ENCODE peak calls at places on chromosomes 5 and 9, in four cellular contexts. X is astrocyte of the cerebellum; Y is stimulated activated CD8-positive, alpha-beta memory T cell treated with anti-CD3 and anti-CD28 coated beads, Interleukin-2, amount 100 ng/mL, for 48 hours; N is NCI-H2029. F is an unnamed sample.

GRCh38 chr5:76831108-76831447 is 12.2 kb downstream of the F2RL1 start:
- DNase-seq in X (peak), Y (no peak), N (no peak), F (no peak)

GRCh38 chr9:136538599-136539426 is 7.0 kb downstream of the NOTCH1 start:
- DNase-seq in X (no peak), Y (peak), N (no peak), F (no peak)

GRCh38 chr5:176162206-176162605 is 76.0 kb upstream of the SIMC1 start:
- DNase-seq in X (no peak), Y (no peak), N (no peak), F (no peak)

GRCh38 chr5:24633705-24634325 is 11.0 kb downstream of the CDH10 start:
- DNase-seq in X (peak), Y (no peak), N (peak), F (no peak)

GRCh38 chr9:72986522-72987116 is 33.8 kb upstream of the ALDH1A1 start:
- DNase-seq in X (no peak), Y (no peak), N (no peak), F (no peak)

GRCh38 chr5:1030801-1031271 is 22.2 kb downstream of the NKD2 start:
- DNase-seq in X (no peak), Y (no peak), N (no peak), F (no peak)

GRCh38 chr9:91101598-91102168 is 260.0 kb downstream of the AUH start:
- DNase-seq in X (no peak), Y (peak), N (peak), F (no peak)

GRCh38 chr9:13377286-13377925 is 97.9 kb upstream of the MPDZ start:
- DNase-seq in X (no peak), Y (no peak), N (no peak), F (no peak)

GRCh38 chr9:114286146-114286679 is 36.7 kb upstream of the ORM1 start:
- DNase-seq in X (no peak), Y (no peak), N (no peak), F (no peak)

GRCh38 chr9:74935008-74935407 is 17.7 kb downstream of the C9orf40 start:
- DNase-seq in X (no peak), Y (no peak), N (no peak), F (no peak)

GRCh38 chr5:122847687-122848081 is 2.3 kb downstream of the SNX24 start:
- DNase-seq in X (no peak), Y (no peak), N (no peak), F (no peak)

GRCh38 chr9:85639675-85640186 is 102.0 kb downstream of the AGTPBP1 start:
- DNase-seq in X (no peak), Y (no peak), N (no peak), F (no peak)

F was measured in non-pigmented ciliary epithelial cell.